ENCODE peak calls at places on chromosomes 12 and 14, in four cellular contexts. B, T, U and Z are unnamed samples.

GRCh38 chr12:2183556-2184541 is 131.1 kb downstream of the CACNA1C start:
- DNase-seq in B (no peak), T (no peak), U (no peak), Z (peak)

GRCh38 chr14:91649930-91650329 is 82.0 kb downstream of the CATSPERB start:
- DNase-seq in B (no peak), T (no peak), U (peak), Z (peak)

GRCh38 chr12:4974217-4974616 is 64.5 kb downstream of the KCNA1 start:
- DNase-seq in B (no peak), T (no peak), U (no peak), Z (no peak)

GRCh38 chr14:23054000-23054811 is 3.1 kb downstream of the CDH24 start:
- DNase-seq in B (peak), T (no peak), U (no peak), Z (no peak)

GRCh38 chr12:14394317-14395058 is 29.0 kb downstream of the ATF7IP start:
- DNase-seq in B (peak), T (peak), U (peak), Z (peak)

GRCh38 chr12:89529738-89530137 is 3.9 kb upstream of the POC1B start:
- DNase-seq in B (no peak), T (no peak), U (peak), Z (peak)

GRCh38 chr14:100827751-100828447 is 2.0 kb downstream of the MEG3 start:
- DNase-seq in B (no peak), T (peak), U (peak), Z (no peak)

GRCh38 chr12:57243521-57244305 is 7.3 kb downstream of the STAC3 start:
- DNase-seq in B (peak), T (no peak), U (peak), Z (peak)

GRCh38 chr12:55653031-55653430 is 16.3 kb downstream of the OR10P1 start:
- DNase-seq in B (no peak), T (no peak), U (no peak), Z (no peak)

GRCh38 chr14:24504425-24504824 is 3.6 kb downstream of the CMA1 start:
- DNase-seq in B (no peak), T (no peak), U (no peak), Z (no peak)

GRCh38 chr14:104843442-104844305 is 21.4 kb upstream of the CEP170B start:
- DNase-seq in B (peak), T (no peak), U (no peak), Z (no peak)

GRCh38 chr12:132336451-132337413 is 7.3 kb upstream of the GALNT9 start:
- DNase-seq in B (no peak), T (no peak), U (no peak), Z (no peak)

GRCh38 chr12:131347732-131348131 is 363.2 kb upstream of the SFSWAP start:
- DNase-seq in B (no peak), T (no peak), U (no peak), Z (no peak)

GRCh38 chr14:24409956-24410355 is 11.2 kb downstream of the NYNRIN start:
- DNase-seq in B (no peak), T (no peak), U (no peak), Z (no peak)

GRCh38 chr12:6563448-6564050 is 4.5 kb downstream of the NOP2 start:
- DNase-seq in B (peak), T (no peak), U (peak), Z (peak)